ENCODE peak calls at places on chromosomes 7 and 10, in eight cellular contexts. B is transverse colon, M is Peyer's patch, E is heart left ventricle, U is GM12892, J is right lobe of liver, S is uterus, O is prostate gland. F is an unnamed sample.

GRCh38 chr7:26784118-26784517 is 80.3 kb downstream of the SKAP2 start:
- DNase-seq in E (no peak), J (no peak), O (no peak), U (no peak), S (no peak), B (no peak), M (no peak), F (no peak)

GRCh38 chr10:103572597-103573321 is 79.3 kb downstream of the NEURL1 start:
- DNase-seq in S (no peak), U (no peak), B (no peak), M (no peak), E (no peak), O (no peak), J (no peak), F (no peak)

GRCh38 chr7:18378989-18379605 is 116.5 kb upstream of the HDAC9 start:
- DNase-seq in J (no peak), S (no peak), B (no peak), U (no peak), M (no peak), E (no peak), O (no peak), F (no peak)

GRCh38 chr7:79307376-79307775 is 146.1 kb downstream of the MAGI2 start:
- DNase-seq in U (no peak), M (no peak), O (no peak), J (no peak), B (no peak), S (no peak), E (no peak), F (no peak)

GRCh38 chr10:22679608-22680007 is 34.8 kb downstream of the PIP4K2A start:
- DNase-seq in B (no peak), S (no peak), J (no peak), U (no peak), O (no peak), M (no peak), E (no peak), F (no peak)

GRCh38 chr10:63633677-63634487 is 112.7 kb downstream of the REEP3 start:
- DNase-seq in U (no peak), J (no peak), M (no peak), E (no peak), O (peak), B (no peak), S (no peak), F (peak)

GRCh38 chr10:92757066-92757716 is 67.4 kb downstream of the HHEX start:
- DNase-seq in U (peak), M (peak), S (peak), O (peak), J (peak), E (peak), B (peak), F (peak)

GRCh38 chr7:51019231-51019844 is 236.6 kb upstream of the GRB10 start:
- DNase-seq in E (no peak), S (no peak), O (no peak), M (no peak), U (no peak), B (no peak), J (no peak), F (no peak)

GRCh38 chr7:23696916-23697441 is 13.0 kb upstream of the STK31 start:
- DNase-seq in M (peak), J (peak), S (no peak), B (peak), O (no peak), E (peak), U (peak), F (peak)

GRCh38 chr7:155198901-155199845 is 98.5 kb upstream of the INSIG1 start:
- DNase-seq in U (no peak), O (no peak), S (no peak), E (no peak), J (no peak), M (no peak), B (no peak), F (no peak)

GRCh38 chr7:76196786-76197185 is 4.9 kb upstream of the SRRM3 start:
- DNase-seq in E (no peak), M (no peak), B (no peak), U (no peak), S (no peak), O (no peak), J (no peak), F (no peak)

GRCh38 chr7:33444501-33444900 is 315.1 kb downstream of the BBS9 start:
- DNase-seq in O (no peak), B (no peak), J (no peak), S (no peak), U (no peak), E (no peak), M (no peak), F (no peak)

GRCh38 chr10:58590152-58590551 is 77.5 kb downstream of the BICC1 start:
- DNase-seq in M (no peak), O (no peak), E (no peak), B (no peak), U (no peak), J (no peak), S (peak), F (no peak)

GRCh38 chr10:45500798-45501197 is 126.8 kb downstream of the ALOX5 start:
- DNase-seq in U (no peak), B (no peak), M (no peak), J (no peak), E (no peak), S (no peak), O (no peak), F (no peak)

GRCh38 chr10:122852261-122852660 is 6.6 kb upstream of the CUZD1 start:
- DNase-seq in B (no peak), S (no peak), E (no peak), O (no peak), U (no peak), M (no peak), J (no peak), F (no peak)

GRCh38 chr10:122140941-122141623 is 130.0 kb upstream of the BTBD16 start:
- DNase-seq in E (peak), B (peak), J (no peak), O (no peak), U (no peak), M (peak), S (peak), F (no peak)

GRCh38 chr7:34900891-34901493 is 136.3 kb downstream of the DPY19L1 start:
- DNase-seq in O (no peak), E (no peak), J (no peak), U (no peak), B (no peak), M (no peak), S (no peak), F (peak)

GRCh38 chr10:51085204-51085603 is 10.9 kb downstream of the PRKG1 start:
- DNase-seq in E (no peak), M (no peak), S (no peak), B (no peak), U (no peak), J (no peak), O (no peak), F (no peak)

GRCh38 chr10:111391146-111391545 is 314.3 kb downstream of the ADRA2A start:
- DNase-seq in E (no peak), M (no peak), U (no peak), O (no peak), S (no peak), J (no peak), B (no peak), F (no peak)

GRCh38 chr7:140541513-140542192 is 62.3 kb upstream of the MKRN1 start:
- DNase-seq in E (peak), U (no peak), B (peak), S (peak), M (peak), O (peak), J (no peak), F (no peak)

GRCh38 chr7:92621026-92621540 is 30.9 kb upstream of the FAM133B start:
- DNase-seq in M (peak), E (no peak), O (peak), S (peak), J (no peak), B (peak), U (no peak), F (peak)

GRCh38 chr10:131555406-131555805 is 243.9 kb upstream of the TCERG1L start:
- DNase-seq in J (no peak), M (no peak), S (no peak), U (no peak), B (no peak), O (no peak), E (no peak), F (no peak)

GRCh38 chr7:116971869-116972268 is 18.6 kb downstream of the ST7 start:
- DNase-seq in B (no peak), S (no peak), M (no peak), E (no peak), U (no peak), J (no peak), O (no peak), F (no peak)

GRCh38 chr10:91406322-91406721 is 3.8 kb upstream of the HECTD2 start:
- DNase-seq in O (no peak), S (no peak), U (no peak), E (no peak), B (no peak), M (no peak), J (no peak), F (no peak)

GRCh38 chr10:91409069-91409868 is 875 bp upstream of the HECTD2 start:
- DNase-seq in M (peak), J (peak), S (peak), O (peak), U (peak), B (peak), E (peak), F (peak)

GRCh38 chr10:91412688-91413087 is 2.5 kb downstream of the HECTD2 start:
- DNase-seq in S (no peak), J (no peak), U (no peak), E (no peak), O (no peak), M (no peak), B (no peak), F (no peak)

GRCh38 chr10:91410638-91411367 is 659 bp downstream of the HECTD2 start:
- DNase-seq in B (no peak), S (peak), U (no peak), M (no peak), E (no peak), J (no peak), O (peak), F (peak)

GRCh38 chr10:91409869-91410637 is at the start of gene HECTD2:
- DNase-seq in O (peak), E (peak), U (peak), J (peak), S (peak), B (peak), M (peak), F (peak)
- TF ChIP-seq POLR2A in O (no peak), E (no peak), U (peak), J (peak), S (peak), B (peak), M (peak), F (peak)

GRCh38 chr10:3775671-3776551 is 9.1 kb downstream of the KLF6 start:
- DNase-seq in B (peak), U (no peak), E (no peak), M (peak), O (no peak), S (no peak), J (peak), F (no peak)
- TF ChIP-seq POLR2A in B (peak), U (peak), E (peak), M (peak), O (no peak), S (no peak), J (peak), F (peak)

DNA sequence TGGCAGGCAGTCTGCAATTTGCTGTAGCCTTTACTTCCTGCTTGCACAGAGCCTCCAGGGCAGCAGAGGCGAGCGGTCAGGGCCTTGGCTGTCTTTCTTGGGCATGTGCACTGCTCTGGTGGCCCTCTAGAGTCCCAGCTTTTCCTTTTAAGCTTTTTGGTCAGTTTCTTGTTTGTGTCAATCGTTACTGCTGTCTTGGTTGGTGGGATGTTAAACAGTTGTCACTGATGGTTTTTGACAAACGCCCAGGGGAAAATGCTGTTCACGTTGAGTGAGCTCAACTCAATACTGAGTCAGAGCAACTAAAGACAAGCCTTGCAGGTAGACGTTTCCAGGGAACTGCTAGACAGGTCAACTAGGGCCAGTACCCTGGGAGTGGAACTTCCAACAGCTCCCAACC is 14.0 kb downstream of the PRKRIP1 start:
- DNase-seq in O (no peak), S (no peak), J (no peak), U (no peak), E (no peak), B (no peak), M (no peak), F (no peak)
- TF ChIP-seq POLR2A in O (no peak), S (no peak), J (no peak), U (no peak), E (no peak), B (no peak), M (no peak), F (no peak)

DNA sequence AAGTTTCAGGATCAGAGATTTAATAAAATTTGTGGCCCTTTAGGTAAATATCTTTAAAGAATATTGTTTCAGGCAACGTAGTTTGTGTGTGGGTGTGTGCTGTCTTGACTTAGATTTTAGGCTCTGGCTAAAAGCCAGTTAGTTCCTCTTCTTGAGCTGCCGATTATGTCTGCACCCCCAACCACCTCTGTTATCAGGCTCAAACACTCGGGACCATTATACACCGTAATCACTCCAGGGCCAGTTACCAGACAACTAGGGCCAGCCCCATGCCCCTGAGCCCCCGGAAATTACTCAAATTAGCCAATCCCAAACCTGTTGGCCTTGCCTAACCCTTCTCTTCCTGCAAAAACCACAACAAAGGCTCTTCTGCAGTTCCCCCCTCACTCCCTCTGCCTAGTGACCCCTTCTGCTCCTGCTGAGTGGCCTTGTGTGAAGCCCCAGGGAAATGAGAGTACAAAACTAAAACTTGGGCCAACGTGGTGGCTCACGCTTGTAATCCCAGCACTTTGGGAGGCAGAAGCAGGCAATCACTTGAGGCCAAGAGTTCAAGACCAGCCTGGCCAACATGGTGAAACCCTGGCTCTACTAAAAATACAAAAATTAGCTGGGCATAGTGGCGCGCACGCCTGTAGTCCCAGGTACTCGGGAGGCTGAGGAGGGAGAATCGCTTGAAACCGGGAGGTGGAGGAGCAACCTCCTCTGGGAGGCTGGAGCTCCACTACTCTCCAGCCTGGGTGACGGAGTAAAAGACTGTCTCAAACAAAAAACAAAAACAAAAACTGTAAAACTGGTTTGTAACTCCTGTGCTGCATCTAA is 9.2 kb upstream of the HNRNPF start:
- DNase-seq in E (no peak), B (no peak), M (peak), J (no peak), U (peak), O (no peak), S (no peak), F (peak)
- TF ChIP-seq POLR2A in E (no peak), B (no peak), M (no peak), J (no peak), U (no peak), O (no peak), S (no peak), F (peak)

F was measured in erythroblast.